ENCODE peak calls at places on chromosomes 4 and X, in ten cellular contexts. I is HCT116; Z is CD4-positive, alpha-beta memory T cell; G is foreskin fibroblast; U is cardiac muscle cell; A is AG09309; Q is ovary; S is head of caudate nucleus; Y is GM12865; C is occipital lobe. D is an unnamed sample.

GRCh38 chrX:76971393-76972376 is 475.5 kb upstream of the FGF16 start:
- DNase-seq in Y (peak; percentile 30), U (no peak), A (no peak), Z (no peak), C (no peak), G (no peak), I (no peak), S (no peak), Q (no peak), D (no peak)

GRCh38 chr4:148286043-148286442 is 156.2 kb downstream of the NR3C2 start:
- DNase-seq in I (no peak), Q (no peak), C (no peak), Y (no peak), Z (no peak), A (no peak), S (no peak), G (no peak), U (no peak), D (no peak)

GRCh38 chr4:7194251-7195137 is 2.2 kb downstream of the SORCS2 start:
- DNase-seq in C (no peak), I (no peak), Z (no peak), G (peak; percentile 30), S (peak; percentile 80), Y (peak; percentile 21), Q (peak; percentile 63), U (peak; percentile 54), A (no peak), D (no peak)

GRCh38 chrX:1480082-1480785 is 27.5 kb upstream of the ASMTL start:
- DNase-seq in C (no peak), Y (no peak), I (no peak), S (no peak), Q (no peak), G (no peak), Z (no peak), U (no peak), A (no peak), D (peak; percentile 23)

GRCh38 chrX:39144965-39145364 is 343.7 kb downstream of the MID1IP1 start:
- DNase-seq in I (no peak), G (peak; percentile 28), Z (no peak), C (no peak), U (no peak), Y (peak; percentile 51), Q (no peak), S (no peak), A (no peak), D (peak; percentile 60)

GRCh38 chrX:20217906-20218305 is 48.8 kb downstream of the RPS6KA3 start:
- DNase-seq in U (no peak), C (no peak), Q (no peak), A (no peak), Y (no peak), G (no peak), Z (no peak), I (no peak), S (no peak), D (no peak)

GRCh38 chrX:94721386-94721785 is 1047.4 kb downstream of the FAM133A start:
- DNase-seq in A (no peak), C (no peak), U (no peak), I (no peak), S (no peak), G (no peak), Q (no peak), Z (no peak), Y (no peak), D (no peak)

GRCh38 chr4:36399762-36400353 is 118.4 kb downstream of the DTHD1 start:
- DNase-seq in G (no peak), Y (peak; percentile 57), C (no peak), S (peak; percentile 74), Z (peak; percentile 52), U (peak; percentile 37), A (no peak), I (no peak), Q (no peak), D (peak; percentile 63)

GRCh38 chr4:73019462-73020047 is 50.0 kb downstream of the COX18 start:
- DNase-seq in I (peak; percentile 23), G (peak; percentile 65), Z (peak; percentile 27), U (peak; percentile 69), A (peak; percentile 7), S (peak; percentile 48), C (no peak), Q (no peak), Y (peak; percentile 44), D (peak; percentile 30)

GRCh38 chr4:81392164-81392563 is 79.5 kb downstream of the RASGEF1B start:
- DNase-seq in Z (peak; percentile 18), S (no peak), G (no peak), Q (no peak), Y (no peak), C (no peak), I (no peak), A (no peak), U (no peak), D (no peak)

GRCh38 chrX:56766554-56767412 is 37.7 kb downstream of the NBDY start:
- DNase-seq in U (no peak), I (no peak), S (no peak), Z (no peak), C (no peak), Y (no peak), G (peak; percentile 42), A (no peak), Q (no peak), D (no peak)

GRCh38 chrX:3788494-3789233 is 75.2 kb upstream of the PRKX start:
- DNase-seq in U (no peak), S (no peak), A (no peak), Y (no peak), Q (no peak), C (no peak), I (no peak), G (no peak), Z (peak; percentile 25), D (no peak)

GRCh38 chr4:98627883-98628282 is 30.5 kb downstream of the TSPAN5 start:
- DNase-seq in Z (no peak), Y (no peak), I (peak; percentile 31), G (peak; percentile 85), C (no peak), S (no peak), U (no peak), Q (no peak), A (peak; percentile 78), D (no peak)

GRCh38 chrX:154396948-154397887 is 959 bp upstream of the RPL10 start:
- DNase-seq in S (peak; percentile 56), Y (peak; percentile 85), U (peak; percentile 52), Z (no peak), G (peak; percentile 87), A (no peak), C (peak; percentile 56), I (no peak), Q (peak; percentile 88), D (peak; percentile 76)

GRCh38 chr4:97786306-97786920 is 356.9 kb downstream of the STPG2 start:
- DNase-seq in S (no peak), Y (peak; percentile 6), A (no peak), U (no peak), Z (no peak), I (no peak), C (no peak), Q (no peak), G (no peak), D (no peak)

GRCh38 chr4:7168106-7168505 is 24.2 kb upstream of the SORCS2 start:
- DNase-seq in Q (peak; percentile 19), I (no peak), C (no peak), Y (no peak), Z (no peak), U (no peak), A (no peak), S (no peak), G (no peak), D (no peak)

GRCh38 chrX:154091678-154092077 is 5.8 kb downstream of the MECP2 start:
- DNase-seq in Y (no peak), Z (no peak), U (peak; percentile 14), A (no peak), S (no peak), Q (no peak), G (no peak), I (no peak), C (no peak), D (no peak)

GRCh38 chr4:70613182-70613892 is 15.2 kb upstream of the ENAM start:
- DNase-seq in A (no peak), Q (no peak), Z (no peak), I (no peak), C (no peak), U (no peak), Y (no peak), G (no peak), S (no peak), D (no peak)

GRCh38 chrX:49167740-49168108 is 4.0 kb upstream of the PLP2 start:
- DNase-seq in Z (no peak), Q (no peak), U (no peak), S (no peak), I (no peak), C (no peak), A (no peak), Y (no peak), G (no peak), D (no peak)

GRCh38 chr4:116925900-116926457 is 159.4 kb downstream of the TRAM1L1 start:
- DNase-seq in C (no peak), U (peak; percentile 68), S (peak; percentile 4), I (no peak), Z (no peak), G (peak; percentile 20), Y (no peak), Q (peak; percentile 25), A (no peak), D (no peak)

GRCh38 chr4:7391637-7392437 is 42.9 kb downstream of the PSAPL1 start:
- DNase-seq in S (no peak), Y (no peak), U (no peak), C (no peak), Z (no peak), G (no peak), I (no peak), Q (no peak), A (no peak), D (no peak)

GRCh38 chr4:159103406-159104131 is 690 bp downstream of the RAPGEF2 start:
- DNase-seq in Y (peak; percentile 54), C (peak; percentile 11), Z (peak; percentile 53), A (no peak), S (peak; percentile 60), U (peak; percentile 78), I (no peak), G (peak; percentile 69), Q (peak; percentile 64), D (peak; percentile 41)

GRCh38 chr4:169869487-169869886 is 111.7 kb upstream of the HPF1 start:
- DNase-seq in Y (no peak), G (no peak), S (no peak), I (no peak), U (no peak), Z (no peak), C (no peak), Q (no peak), A (no peak), D (no peak)

GRCh38 chr4:179521937-179522336 is 2079.7 kb upstream of the AGA start:
- DNase-seq in U (no peak), C (no peak), Z (no peak), G (no peak), Y (no peak), I (no peak), S (no peak), Q (no peak), A (no peak), D (no peak)

GRCh38 chr4:182925298-182925738 is 8.1 kb upstream of the DCTD start:
- DNase-seq in Q (peak; percentile 54), I (peak; percentile 91), A (no peak), Z (peak; percentile 47), Y (peak; percentile 89), C (peak; percentile 13), U (peak; percentile 75), G (peak; percentile 64), S (peak; percentile 65), D (peak; percentile 83)

GRCh38 chrX:10007604-10008003 is 40.4 kb downstream of the CLDN34 start:
- DNase-seq in C (no peak), Q (no peak), I (no peak), Y (no peak), S (no peak), U (no peak), Z (no peak), A (no peak), G (peak; percentile 53), D (no peak)

GRCh38 chr4:5780831-5781480 is 70.0 kb downstream of the EVC start:
- DNase-seq in G (peak; percentile 82), U (no peak), I (no peak), Y (no peak), Z (no peak), Q (no peak), S (no peak), A (peak; percentile 33), C (no peak), D (no peak)

GRCh38 chrX:54495814-54496516 is at the start of gene FGD1:
- DNase-seq in Z (peak; percentile 12), G (peak; percentile 86), A (no peak), C (peak; percentile 47), Y (peak; percentile 8), Q (peak; percentile 88), I (no peak), S (peak; percentile 66), U (peak; percentile 74), D (no peak)